ENCODE peak calls at places on chromosomes 2 and 18, in ten cellular contexts. K is AG04450; X is fibroblast of lung; A is K562; V is CD8-positive, alpha-beta memory T cell; U is dorsolateral prefrontal cortex; I is left ventricle myocardium inferior; G is upper lobe of right lung; B is small intestine; T is tibial artery. N is an unnamed sample.

GRCh38 chr2:176157499-176158305 is 595 bp downstream of the HOXD3 start:
- DNase-seq in K (no peak), X (peak), A (no peak), V (no peak), U (no peak), I (no peak), G (peak), B (peak), T (no peak), N (no peak)

GRCh38 chr2:158713523-158714138 is 81.5 kb upstream of the DAPL1 start:
- DNase-seq in K (no peak), X (peak), A (no peak), V (no peak), U (no peak), I (no peak), G (no peak), B (no peak), T (no peak), N (no peak)

GRCh38 chr2:63667132-63667531 is 78.4 kb downstream of the MDH1 start:
- DNase-seq in K (no peak), X (peak), A (no peak), V (no peak), U (no peak), I (no peak), G (no peak), B (no peak), T (no peak), N (no peak)

GRCh38 chr2:54482725-54483124 is 26.6 kb downstream of the SPTBN1 start:
- DNase-seq in K (peak), X (peak), A (no peak), V (no peak), U (no peak), I (no peak), G (no peak), B (no peak), T (peak), N (no peak)

GRCh38 chr2:215754546-215754945 is 258.8 kb downstream of the MREG start:
- DNase-seq in K (no peak), X (no peak), A (no peak), V (no peak), U (no peak), I (no peak), G (no peak), B (no peak), T (no peak), N (no peak)

GRCh38 chr2:44268259-44268649 is 7.0 kb upstream of the SLC3A1 start:
- DNase-seq in K (no peak), X (peak), A (peak), V (no peak), U (no peak), I (no peak), G (no peak), B (no peak), T (no peak), N (no peak)

GRCh38 chr2:60780741-60781140 is 24.7 kb downstream of the PAPOLG start:
- DNase-seq in K (no peak), X (no peak), A (no peak), V (no peak), U (no peak), I (no peak), G (no peak), B (no peak), T (no peak), N (no peak)

GRCh38 chr2:158688722-158689121 is 106.4 kb upstream of the DAPL1 start:
- DNase-seq in K (no peak), X (peak), A (no peak), V (no peak), U (no peak), I (no peak), G (no peak), B (no peak), T (no peak), N (no peak)

GRCh38 chr2:134288814-134289213 is 34.9 kb downstream of the MGAT5 start:
- DNase-seq in K (no peak), X (no peak), A (no peak), V (no peak), U (no peak), I (no peak), G (no peak), B (no peak), T (no peak), N (no peak)

GRCh38 chr2:211329421-211329820 is 773.0 kb downstream of the CPS1 start:
- DNase-seq in K (no peak), X (no peak), A (no peak), V (no peak), U (no peak), I (no peak), G (no peak), B (no peak), T (no peak), N (no peak)

GRCh38 chr2:240392084-240392947 is 43.1 kb upstream of the GPC1 start:
- DNase-seq in K (no peak), X (no peak), A (no peak), V (no peak), U (no peak), I (no peak), G (peak), B (no peak), T (peak), N (no peak)

GRCh38 chr2:200414367-200414766 is 95.5 kb downstream of the KCTD18 start:
- DNase-seq in K (no peak), X (no peak), A (no peak), V (no peak), U (no peak), I (no peak), G (no peak), B (no peak), T (no peak), N (no peak)

DNA sequence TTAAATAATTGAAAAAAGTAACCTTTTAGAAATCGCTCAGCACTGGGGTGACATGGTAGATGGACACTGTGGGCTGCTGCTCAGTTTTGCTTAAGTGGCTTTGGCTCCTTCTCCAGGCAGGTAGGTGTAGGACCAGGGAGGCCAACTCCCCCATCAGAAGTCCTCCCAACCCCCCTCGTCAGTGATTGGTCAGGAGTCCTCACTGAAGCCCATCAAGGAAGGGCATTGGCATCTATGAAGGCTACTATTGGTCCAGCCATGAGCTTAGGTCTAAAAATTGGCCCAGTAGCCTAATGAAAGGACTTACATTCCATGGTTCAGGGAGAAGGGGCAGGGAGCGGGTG is 34.7 kb downstream of the ST3GAL5 start:
- DNase-seq in K (no peak), X (no peak), A (no peak), V (no peak), U (no peak), I (no peak), G (no peak), B (no peak), T (no peak), N (no peak)
- H3K4me3 ChIP-seq in K (no peak), X (no peak), A (no peak), V (peak), U (no peak), I (peak), G (peak), B (no peak), T (no peak), N (no peak)

DNA sequence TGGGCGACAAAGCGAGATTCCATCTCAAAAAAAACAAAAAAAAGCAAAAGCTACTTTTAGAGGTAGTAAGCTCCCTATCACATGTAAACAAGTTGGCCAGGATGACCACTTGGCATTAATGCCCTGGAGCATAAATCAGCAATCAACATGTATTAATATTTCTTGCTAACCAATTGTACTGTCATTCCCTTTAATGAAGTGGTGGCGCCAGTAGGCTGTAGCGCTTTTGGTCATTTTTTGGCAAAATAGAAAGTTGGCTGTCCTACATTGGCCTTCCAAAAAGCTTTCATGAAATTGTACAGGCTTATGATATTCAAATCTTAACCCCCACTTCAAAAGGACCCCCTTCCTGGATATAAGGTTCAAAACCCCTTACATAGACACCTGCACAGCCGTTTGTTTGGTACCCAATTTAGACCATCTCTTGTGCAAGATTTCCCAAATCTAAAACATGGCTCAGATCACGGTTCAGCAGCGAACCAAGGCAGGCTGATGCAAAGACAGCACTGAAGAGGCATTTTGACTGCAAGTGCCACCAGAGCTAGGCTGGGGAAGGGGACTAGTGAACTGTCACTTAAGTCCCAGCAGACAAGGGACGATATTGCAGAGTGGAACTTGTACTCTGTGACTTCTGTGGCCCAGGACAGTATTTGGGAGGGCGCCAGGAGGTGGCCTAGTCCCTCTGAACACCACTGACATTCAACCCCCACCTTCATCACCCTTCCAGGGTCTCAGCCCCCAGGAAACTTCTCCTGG is 31.9 kb downstream of the SMAD7 start:
- DNase-seq in K (no peak), X (no peak), A (no peak), V (no peak), U (no peak), I (no peak), G (no peak), B (no peak), T (peak), N (no peak)
- H3K4me3 ChIP-seq in K (no peak), X (no peak), A (no peak), V (no peak), U (no peak), I (no peak), G (no peak), B (no peak), T (no peak), N (no peak)

GRCh38 chr2:28435796-28436425 is 43.3 kb downstream of the FOSL2 start:
- DNase-seq in K (no peak), X (no peak), A (no peak), V (no peak), U (no peak), I (no peak), G (no peak), B (peak), T (no peak), N (no peak)
- H3K4me3 ChIP-seq in K (no peak), X (no peak), A (no peak), V (no peak), U (no peak), I (no peak), G (no peak), B (no peak), T (no peak), N (no peak)

GRCh38 chr2:37335604-37336003 is 8.8 kb upstream of the QPCT start:
- DNase-seq in K (no peak), X (no peak), A (no peak), V (no peak), U (no peak), I (no peak), G (no peak), B (no peak), T (no peak), N (no peak)
- H3K4me3 ChIP-seq in K (no peak), X (no peak), A (no peak), V (no peak), U (no peak), I (no peak), G (no peak), B (no peak), T (no peak), N (no peak)

DNA sequence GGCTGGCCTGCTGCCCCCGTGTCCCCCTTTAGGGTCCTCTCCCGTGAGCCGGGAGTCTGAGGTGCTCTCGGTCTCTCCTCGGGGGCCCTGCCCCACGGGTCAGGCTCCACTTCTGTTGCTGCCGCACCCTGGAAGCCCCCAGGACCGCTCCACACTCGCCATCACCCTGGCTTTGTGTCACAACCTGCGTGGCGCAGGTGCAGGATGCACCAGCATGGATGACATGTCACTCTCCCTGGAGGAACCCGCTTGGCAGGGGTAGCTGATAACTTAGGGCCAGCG is 10.8 kb upstream of the ARHGEF4 start:
- DNase-seq in K (no peak), X (no peak), A (no peak), V (no peak), U (no peak), I (no peak), G (peak), B (no peak), T (no peak), N (no peak)
- H3K4me3 ChIP-seq in K (no peak), X (no peak), A (no peak), V (no peak), U (no peak), I (no peak), G (no peak), B (no peak), T (no peak), N (no peak)

DNA sequence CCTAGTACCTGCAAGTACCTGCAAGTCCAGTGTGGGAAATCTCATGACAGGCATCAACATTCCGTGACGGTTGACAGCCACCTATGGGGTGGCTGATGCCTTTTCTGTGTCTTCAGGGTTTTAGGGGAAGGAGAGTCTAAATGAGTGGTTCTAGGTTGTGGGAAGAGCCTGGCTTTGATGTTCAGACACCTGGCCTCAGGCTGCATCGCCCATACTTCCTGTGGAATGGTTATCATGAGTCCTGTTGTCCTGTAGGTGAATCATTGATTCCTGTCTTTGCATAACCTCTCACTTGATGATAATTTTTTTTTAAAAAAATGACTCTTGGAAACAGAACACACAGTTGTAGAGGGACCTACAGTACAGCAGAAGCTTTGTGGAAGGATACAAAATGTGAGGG is 108.9 kb downstream of the NEDD4L start:
- DNase-seq in K (no peak), X (no peak), A (no peak), V (no peak), U (no peak), I (no peak), G (no peak), B (no peak), T (no peak), N (no peak)
- H3K4me3 ChIP-seq in K (no peak), X (no peak), A (no peak), V (no peak), U (no peak), I (no peak), G (no peak), B (no peak), T (no peak), N (no peak)

GRCh38 chr2:121281694-121282093 is 3.3 kb downstream of the TFCP2L1 start:
- DNase-seq in K (no peak), X (no peak), A (no peak), V (no peak), U (no peak), I (no peak), G (no peak), B (no peak), T (no peak), N (no peak)

GRCh38 chr2:121282800-121283382 is 2.1 kb downstream of the TFCP2L1 start:
- DNase-seq in K (no peak), X (no peak), A (no peak), V (no peak), U (no peak), I (no peak), G (peak), B (peak), T (no peak), N (no peak)

GRCh38 chr2:121284424-121285076 is 452 bp downstream of the TFCP2L1 start:
- DNase-seq in K (no peak), X (no peak), A (no peak), V (no peak), U (no peak), I (no peak), G (peak), B (no peak), T (no peak), N (no peak)

GRCh38 chr2:121285077-121285449 is at the start of gene TFCP2L1:
- DNase-seq in K (no peak), X (peak), A (peak), V (no peak), U (no peak), I (no peak), G (peak), B (peak), T (no peak), N (no peak)

DNA sequence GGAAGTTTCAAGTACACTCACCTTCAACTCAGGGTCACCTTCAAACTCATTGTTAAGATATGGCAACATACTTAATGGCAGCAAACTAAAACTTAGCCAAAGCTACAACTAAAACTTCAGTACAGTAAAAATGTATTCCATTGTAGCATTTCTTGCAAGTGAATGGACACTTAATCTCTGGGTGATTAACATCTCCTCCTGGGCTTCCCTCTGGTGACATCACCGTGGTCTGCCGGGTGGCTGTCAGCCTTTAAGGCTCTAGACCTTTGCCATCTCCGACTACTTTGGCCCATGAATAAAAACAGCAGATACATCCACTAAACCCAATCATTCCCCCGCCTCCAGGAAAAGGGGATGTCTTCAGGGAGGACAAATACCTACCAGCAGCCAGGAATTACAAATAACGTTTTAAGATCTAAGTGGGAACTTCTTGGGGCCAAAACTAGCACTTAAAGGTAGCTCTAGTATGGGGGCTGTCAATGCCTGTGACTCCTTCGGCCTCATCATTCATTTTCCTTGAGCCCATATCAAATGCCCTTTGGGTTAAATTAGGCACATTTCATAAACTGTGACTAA is 1.2 kb downstream of the TFCP2L1 start:
- DNase-seq in K (no peak), X (no peak), A (no peak), V (no peak), U (no peak), I (no peak), G (no peak), B (no peak), T (no peak), N (no peak)
- H3K4me3 ChIP-seq in K (no peak), X (no peak), A (peak), V (no peak), U (peak), I (peak), G (peak), B (no peak), T (peak), N (no peak)

DNA sequence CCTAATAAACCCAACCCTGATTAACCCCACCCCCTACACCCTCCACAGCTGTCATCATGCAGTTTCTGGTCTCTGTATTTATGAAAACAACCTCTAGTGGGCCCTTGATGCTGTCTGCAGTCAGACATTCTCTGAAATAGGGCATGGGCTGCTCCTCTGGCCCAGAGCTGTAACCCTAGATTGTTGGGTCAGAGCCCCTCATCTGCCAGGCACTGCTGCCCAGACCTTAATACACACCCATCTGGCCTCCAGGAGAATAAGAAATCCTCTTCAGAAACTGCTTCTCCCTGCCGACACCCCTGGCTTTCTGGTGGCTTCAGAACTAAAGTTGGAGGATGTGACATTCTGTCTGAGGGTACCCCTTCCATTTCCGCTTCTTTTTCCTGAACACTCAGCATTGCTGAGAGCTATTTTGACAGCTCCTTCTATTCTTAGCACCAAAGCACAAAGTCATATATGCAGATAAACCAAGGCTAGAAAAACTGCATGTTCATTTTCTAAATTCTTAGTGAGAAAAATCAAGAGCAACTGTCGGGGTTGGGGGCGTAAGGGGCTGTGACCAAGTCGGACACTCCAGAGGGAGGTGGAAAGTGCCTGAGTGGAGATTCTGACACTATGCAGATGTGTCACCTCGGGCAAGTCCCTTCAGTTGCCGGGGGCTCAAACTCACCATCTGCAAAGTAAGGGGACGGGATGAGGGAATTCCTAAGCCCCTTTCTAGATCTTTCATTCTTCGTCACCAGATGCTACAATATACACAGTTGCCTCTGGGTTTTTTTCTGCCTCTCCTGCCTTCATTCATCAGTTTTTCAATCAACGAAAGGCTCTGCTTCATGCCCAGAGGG is 28.7 kb downstream of the SRSF7 start:
- DNase-seq in K (no peak), X (no peak), A (no peak), V (peak), U (no peak), I (no peak), G (no peak), B (no peak), T (peak), N (no peak)
- H3K4me3 ChIP-seq in K (no peak), X (no peak), A (no peak), V (no peak), U (no peak), I (peak), G (no peak), B (no peak), T (no peak), N (no peak)